ENCODE peak calls at places on chromosomes 12 and 14, in six cellular contexts. T is Peyer's patch, S is lung, Q is heart left ventricle, U is IMR-90, B is endothelial cell of umbilical vein. G is an unnamed sample. For H3K36me3, the result is how much of the 10 kb centered on the place peaks cover.

GRCh38 chr12:11763760-11764520 is 114.5 kb downstream of the ETV6 start:
- DNase-seq in Q (no peak), S (no peak), U (peak), B (no peak), T (no peak), G (peak)

GRCh38 chr14:35534884-35535793 is 1.2 kb downstream of the INSM2 start:
- DNase-seq in B (peak), S (peak), Q (peak), T (peak), U (peak), G (peak)

GRCh38 chr14:89801128-89801527 is 153.4 kb downstream of the EFCAB11 start:
- DNase-seq in Q (no peak), B (no peak), U (peak), S (no peak), T (no peak), G (no peak)

GRCh38 chr14:92565718-92566115 is 52.1 kb downstream of the RIN3 start:
- DNase-seq in T (no peak), S (no peak), Q (no peak), U (no peak), B (no peak), G (no peak)

GRCh38 chr14:99561827-99562226 is 42.2 kb downstream of the CCDC85C start:
- DNase-seq in U (no peak), Q (no peak), T (no peak), S (no peak), B (no peak), G (peak)

GRCh38 chr12:122080149-122081107 is 1.9 kb downstream of the MLXIP start:
- DNase-seq in B (peak), T (peak), Q (peak), S (peak), U (peak), G (no peak)

GRCh38 chr12:110170535-110171185 is 46.5 kb downstream of the IFT81 start:
- DNase-seq in S (no peak), B (no peak), U (no peak), T (no peak), Q (no peak), G (no peak)

GRCh38 chr12:58963844-58964243 is 43.5 kb upstream of the LRIG3 start:
- DNase-seq in T (no peak), Q (no peak), S (no peak), B (no peak), U (no peak), G (no peak)

GRCh38 chr12:77122236-77122635 is 56.9 kb upstream of the E2F7 start:
- DNase-seq in Q (peak), T (no peak), U (peak), S (no peak), B (peak), G (no peak)

GRCh38 chr14:63051966-63052365 is 6.7 kb upstream of the KCNH5 start:
- DNase-seq in Q (no peak), T (no peak), S (no peak), U (no peak), B (no peak), G (no peak)

GRCh38 chr12:11711675-11712327 is 62.3 kb downstream of the ETV6 start:
- DNase-seq in B (no peak), S (no peak), Q (no peak), T (no peak), U (peak), G (no peak)

GRCh38 chr14:53570411-53571387 is 385.9 kb downstream of the BMP4 start:
- DNase-seq in S (no peak), Q (no peak), U (no peak), B (no peak), T (no peak), G (no peak)

GRCh38 chr12:10331642-10332239 is 24.1 kb downstream of the KLRD1 start:
- DNase-seq in U (peak), S (no peak), T (no peak), B (peak), Q (no peak), G (peak)

GRCh38 chr14:65438266-65438933 is 25.9 kb downstream of the FUT8 start:
- DNase-seq in Q (no peak), B (no peak), U (no peak), S (no peak), T (no peak), G (no peak)

GRCh38 chr12:14554281-14555008 is 13.2 kb downstream of the PLBD1 start:
- DNase-seq in U (no peak), S (peak), B (no peak), T (peak), Q (peak), G (peak)

GRCh38 chr14:23356662-23357061 is 4.0 kb upstream of the SLC22A17 start:
- DNase-seq in S (no peak), B (no peak), T (peak), U (no peak), Q (no peak), G (no peak)

GRCh38 chr14:59017285-59017965 is 171.0 kb upstream of the DAAM1 start:
- DNase-seq in B (no peak), Q (no peak), S (no peak), T (no peak), U (no peak), G (no peak)

GRCh38 chr12:116442981-116443380 is 116.2 kb upstream of the MAP1LC3B2 start:
- DNase-seq in S (no peak), Q (no peak), U (peak), B (no peak), T (no peak), G (no peak)

GRCh38 chr14:77177623-77178185 is 3.9 kb upstream of the TMEM63C start:
- DNase-seq in T (no peak), B (no peak), U (no peak), S (no peak), Q (no peak), G (no peak)

GRCh38 chr14:59018978-59019377 is 169.5 kb upstream of the DAAM1 start:
- DNase-seq in B (no peak), T (no peak), S (no peak), U (peak), Q (no peak), G (no peak)

GRCh38 chr12:13000935-13001724 is 1.1 kb upstream of the HEBP1 start:
- DNase-seq in T (peak), U (peak), Q (peak), S (peak), B (peak), G (peak)

GRCh38 chr12:103798586-103798985 is 42.4 kb downstream of the NT5DC3 start:
- DNase-seq in B (no peak), S (no peak), Q (no peak), U (no peak), T (no peak), G (no peak)

GRCh38 chr12:103801709-103802585 is 39.1 kb downstream of the NT5DC3 start:
- DNase-seq in B (no peak), U (peak), T (no peak), Q (no peak), S (no peak), G (no peak)

GRCh38 chr12:103800252-103800771 is 40.7 kb downstream of the NT5DC3 start:
- DNase-seq in S (peak), T (peak), U (peak), B (peak), Q (peak), G (peak)

GRCh38 chr12:103802586-103802886 is 38.5 kb downstream of the NT5DC3 start:
- DNase-seq in U (no peak), T (no peak), S (no peak), B (no peak), Q (no peak), G (no peak)

DNA sequence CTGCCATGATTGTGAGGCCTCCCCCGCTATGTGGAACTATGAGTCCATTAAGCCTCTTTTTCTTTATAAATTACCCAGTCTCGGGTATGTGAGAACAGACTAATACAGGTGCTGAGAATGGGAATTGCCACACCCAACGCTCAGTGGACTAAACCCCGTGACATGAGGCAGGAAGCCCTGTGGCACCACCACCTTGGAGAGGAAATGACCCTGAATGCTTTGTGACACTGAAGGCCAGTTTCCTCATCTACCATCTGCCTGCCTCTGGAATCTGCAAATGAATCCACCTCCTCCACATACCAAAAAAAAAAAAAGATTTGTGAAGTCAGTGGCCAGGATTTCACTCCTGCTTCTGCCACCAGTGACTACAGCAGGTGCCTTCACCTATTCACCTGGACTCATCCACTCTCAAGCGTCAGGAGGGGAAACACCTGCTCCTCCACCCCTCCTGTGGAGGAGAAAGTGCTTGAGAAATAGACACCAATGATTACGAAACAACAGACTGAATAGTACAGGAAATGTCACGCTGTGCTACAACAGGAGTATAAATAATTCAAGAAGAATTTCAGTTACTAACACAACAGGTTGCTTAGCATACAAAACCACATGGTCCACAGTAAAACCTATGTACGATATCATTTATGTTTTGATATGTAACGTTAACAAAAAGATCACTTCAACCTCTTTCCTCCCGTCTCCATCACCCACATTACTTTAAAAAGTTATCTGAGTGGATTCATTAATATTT is 41.4 kb downstream of the NT5DC3 start:
- DNase-seq in U (peak), T (peak), Q (no peak), B (no peak), S (no peak), G (peak)
- H3K27ac ChIP-seq in U (no peak), T (peak), Q (peak), B (no peak), S (peak), G (no peak)

DNA sequence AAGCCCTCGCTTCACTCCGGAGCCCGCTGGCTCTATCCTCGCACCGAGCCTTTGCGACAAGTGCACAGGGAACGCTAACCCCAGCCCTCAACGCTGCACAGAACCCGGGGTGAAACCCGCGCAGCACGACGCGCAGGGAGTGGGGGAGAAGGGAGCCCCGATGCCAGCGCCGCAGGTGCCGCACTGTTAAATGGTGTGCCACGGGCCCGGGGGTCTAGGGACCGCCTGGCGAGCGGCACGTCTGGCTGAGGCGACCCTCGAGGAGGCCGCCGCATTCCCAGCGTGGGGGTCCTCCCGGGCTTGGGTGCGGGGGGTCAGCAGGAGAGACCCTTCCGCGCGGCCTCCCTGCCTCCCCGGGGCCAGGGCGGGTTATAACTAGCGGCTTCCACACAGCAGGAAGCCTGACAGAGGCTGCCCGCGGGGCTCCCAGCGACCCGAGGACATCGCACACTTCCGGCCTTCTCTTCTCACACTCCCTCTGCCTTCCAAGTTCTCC is 23.8 kb upstream of the LRTM2 start:
- DNase-seq in S (no peak), T (peak), U (no peak), B (peak), Q (peak), G (no peak)
- H3K4me3 ChIP-seq in S (peak), T (peak), U (peak), B (peak), Q (peak), G (peak)

GRCh38 chr12:131941116-131941986 is 8.4 kb upstream of the EP400 start:
- DNase-seq in T (peak), U (no peak), S (no peak), Q (no peak), B (no peak), G (no peak)

GRCh38 chr12:131941987-131942341 is 7.8 kb upstream of the EP400 start:
- DNase-seq in B (no peak), Q (no peak), U (no peak), T (peak), S (no peak), G (no peak)

GRCh38 chr12:131939007-131939406 is 9.9 kb downstream of the PUS1 start:
- DNase-seq in T (no peak), B (no peak), S (no peak), U (no peak), Q (no peak), G (peak)

GRCh38 chr12:131938082-131938481 is 9.0 kb downstream of the PUS1 start:
- DNase-seq in U (no peak), S (no peak), Q (no peak), B (no peak), T (no peak), G (no peak)

DNA sequence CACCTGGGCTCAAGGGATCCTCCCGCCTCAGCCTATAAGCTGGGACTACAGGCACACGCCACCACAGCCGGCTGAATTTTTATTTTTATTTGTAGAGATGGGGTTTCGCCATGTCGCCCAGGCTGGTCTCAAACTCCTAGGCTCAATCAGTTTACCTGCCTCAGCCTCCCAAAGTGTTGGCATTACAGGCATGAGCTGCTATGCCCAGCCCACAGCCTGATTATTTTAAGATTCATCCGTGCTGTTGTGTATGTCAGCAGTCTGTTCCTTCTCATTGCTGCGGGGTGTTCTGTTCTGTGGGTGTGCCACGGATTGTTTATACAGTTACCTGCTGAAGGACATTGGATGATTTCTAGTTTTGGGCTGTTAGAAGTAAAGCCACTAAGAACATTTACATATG is 9.6 kb upstream of the EP400 start:
- DNase-seq in B (no peak), T (peak), U (no peak), S (no peak), Q (no peak), G (no peak)
- H3K36me3 ChIP-seq in B (under half), T (under half), U (under half), S (under half), Q (half or more), G (under half)

DNA sequence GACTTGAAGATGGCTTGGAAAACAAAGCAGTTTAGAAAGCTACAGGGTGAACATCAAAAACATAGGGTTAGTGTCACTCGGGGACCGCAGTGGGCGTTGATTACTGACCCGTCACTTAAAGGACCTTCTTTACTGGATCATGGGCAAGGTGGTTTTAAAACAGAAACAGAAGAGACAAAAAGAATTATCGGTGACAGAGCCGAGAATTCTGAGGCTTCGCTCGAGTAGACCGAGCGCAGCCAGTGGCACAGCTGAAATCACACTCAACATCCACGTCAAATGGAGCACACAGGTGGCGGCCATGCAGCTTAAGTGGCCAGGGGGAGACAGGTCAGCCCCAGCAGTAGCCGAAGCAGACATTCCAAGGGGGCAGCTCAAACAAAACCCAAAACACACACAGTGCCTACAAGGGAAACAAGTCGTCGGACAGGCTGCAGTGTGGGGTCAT is 17.3 kb downstream of the SNRNP35 start:
- DNase-seq in Q (no peak), B (no peak), U (no peak), S (no peak), T (no peak), G (no peak)
- H3K27ac ChIP-seq in Q (peak), B (no peak), U (no peak), S (no peak), T (no peak), G (no peak)